ENCODE peak calls at places on chromosomes 1 and 21, in nine cellular contexts. W, O, X, N, Y, K, P, J and L are unnamed samples.

GRCh38 chr1:30038134-30039025 is 685.0 kb downstream of the MATN1 start:
- DNase-seq in W (no peak), O (no peak), X (no peak), N (no peak), Y (peak), K (no peak), P (no peak), J (no peak), L (no peak)

GRCh38 chr21:41361786-41362604 is at the start of gene MX2:
- DNase-seq in W (no peak), O (peak), X (peak), N (no peak), Y (peak), K (peak), P (peak), J (peak), L (peak)

GRCh38 chr1:31855038-31855845 is 39.4 kb upstream of the SPOCD1 start:
- DNase-seq in W (no peak), O (no peak), X (no peak), N (no peak), Y (no peak), K (peak), P (no peak), J (no peak), L (no peak)

GRCh38 chr1:205541161-205541886 is 36.9 kb downstream of the CDK18 start:
- DNase-seq in W (no peak), O (no peak), X (no peak), N (no peak), Y (no peak), K (no peak), P (no peak), J (no peak), L (no peak)

GRCh38 chr1:11499825-11500331 is 20.9 kb downstream of the DISP3 start:
- DNase-seq in W (peak), O (no peak), X (no peak), N (no peak), Y (no peak), K (no peak), P (no peak), J (no peak), L (no peak)

GRCh38 chr1:21245688-21246229 is 44.5 kb downstream of the ECE1 start:
- DNase-seq in W (no peak), O (no peak), X (no peak), N (no peak), Y (no peak), K (no peak), P (no peak), J (no peak), L (no peak)

GRCh38 chr1:12095822-12096263 is 32.7 kb downstream of the TNFRSF8 start:
- DNase-seq in W (no peak), O (peak), X (no peak), N (peak), Y (no peak), K (no peak), P (no peak), J (no peak), L (no peak)

GRCh38 chr1:225875044-225875822 is 6.9 kb downstream of the TMEM63A start:
- DNase-seq in W (peak), O (no peak), X (no peak), N (no peak), Y (peak), K (no peak), P (no peak), J (no peak), L (no peak)

GRCh38 chr1:157774412-157774811 is 2.5 kb downstream of the FCRL2 start:
- DNase-seq in W (no peak), O (no peak), X (no peak), N (no peak), Y (no peak), K (no peak), P (no peak), J (no peak), L (no peak)

GRCh38 chr1:240666548-240667198 is 54.7 kb upstream of the GREM2 start:
- DNase-seq in W (no peak), O (no peak), X (no peak), N (no peak), Y (no peak), K (no peak), P (no peak), J (no peak), L (no peak)

GRCh38 chr1:171664976-171665375 is 12.5 kb upstream of the MYOC start:
- DNase-seq in W (no peak), O (no peak), X (no peak), N (no peak), Y (no peak), K (no peak), P (no peak), J (no peak), L (no peak)

GRCh38 chr1:220300442-220301121 is 28.3 kb upstream of the RAB3GAP2 start:
- DNase-seq in W (peak), O (no peak), X (no peak), N (no peak), Y (peak), K (peak), P (no peak), J (peak), L (no peak)

GRCh38 chr1:98196012-98196411 is 275.2 kb upstream of the DPYD start:
- DNase-seq in W (no peak), O (no peak), X (no peak), N (no peak), Y (no peak), K (no peak), P (no peak), J (no peak), L (no peak)

GRCh38 chr1:150021191-150021688 is 10.7 kb upstream of the OTUD7B start:
- DNase-seq in W (peak), O (no peak), X (no peak), N (no peak), Y (no peak), K (no peak), P (no peak), J (no peak), L (no peak)

GRCh38 chr1:244817415-244817894 is 18.0 kb upstream of the COX20 start:
- DNase-seq in W (no peak), O (no peak), X (no peak), N (no peak), Y (no peak), K (no peak), P (no peak), J (no peak), L (no peak)

GRCh38 chr1:104874044-104874443 is 1124.3 kb downstream of the AMY1C start:
- DNase-seq in W (no peak), O (no peak), X (peak), N (no peak), Y (no peak), K (no peak), P (no peak), J (no peak), L (no peak)

GRCh38 chr1:211752317-211752716 is 76.9 kb upstream of the NEK2 start:
- DNase-seq in W (no peak), O (no peak), X (no peak), N (no peak), Y (no peak), K (no peak), P (no peak), J (no peak), L (no peak)

GRCh38 chr1:67668660-67669059 is 16.3 kb upstream of the GADD45A start:
- DNase-seq in W (no peak), O (no peak), X (no peak), N (no peak), Y (no peak), K (no peak), P (no peak), J (no peak), L (no peak)

GRCh38 chr21:45142469-45142868 is 68.1 kb downstream of the ADARB1 start:
- DNase-seq in W (peak), O (no peak), X (no peak), N (no peak), Y (no peak), K (peak), P (no peak), J (no peak), L (no peak)

GRCh38 chr1:28815533-28815932 is 3.6 kb downstream of the OPRD1 start:
- DNase-seq in W (no peak), O (no peak), X (no peak), N (no peak), Y (no peak), K (no peak), P (no peak), J (no peak), L (no peak)

GRCh38 chr1:241475688-241476087 is 43.9 kb downstream of the FH start:
- DNase-seq in W (no peak), O (no peak), X (no peak), N (no peak), Y (no peak), K (no peak), P (no peak), J (no peak), L (no peak)

GRCh38 chr1:6300342-6301141 is 39.6 kb upstream of the GPR153 start:
- DNase-seq in W (no peak), O (no peak), X (no peak), N (no peak), Y (no peak), K (no peak), P (no peak), J (no peak), L (no peak)

GRCh38 chr1:230109871-230110667 is 43.0 kb downstream of the GALNT2 start:
- DNase-seq in W (peak), O (peak), X (peak), N (no peak), Y (no peak), K (no peak), P (peak), J (no peak), L (peak)

GRCh38 chr1:215793210-215793609 is 226.1 kb downstream of the KCTD3 start:
- DNase-seq in W (no peak), O (no peak), X (no peak), N (peak), Y (no peak), K (peak), P (no peak), J (no peak), L (peak)

GRCh38 chr1:27342391-27342777 is 562 bp downstream of the SYTL1 start:
- DNase-seq in W (no peak), O (peak), X (no peak), N (no peak), Y (no peak), K (no peak), P (no peak), J (no peak), L (no peak)

GRCh38 chr1:21534674-21535378 is 25.6 kb downstream of the ALPL start:
- DNase-seq in W (peak), O (peak), X (no peak), N (peak), Y (no peak), K (peak), P (no peak), J (no peak), L (peak)

GRCh38 chr1:235067396-235068154 is 61.1 kb downstream of the TOMM20 start:
- DNase-seq in W (peak), O (no peak), X (no peak), N (peak), Y (peak), K (peak), P (no peak), J (peak), L (no peak)

GRCh38 chr1:202873026-202873425 is 15.9 kb downstream of the RABIF start:
- DNase-seq in W (no peak), O (no peak), X (no peak), N (no peak), Y (no peak), K (no peak), P (no peak), J (no peak), L (no peak)
- TF ChIP-seq CTCF in W (no peak), O (no peak), X (no peak), N (no peak), Y (no peak), K (no peak), P (no peak), J (no peak), L (no peak)

GRCh38 chr1:154873321-154873950 is 3.4 kb upstream of the KCNN3 start:
- DNase-seq in W (no peak), O (no peak), X (no peak), N (no peak), Y (no peak), K (no peak), P (no peak), J (no peak), L (no peak)

GRCh38 chr1:154871374-154871773 is 1.3 kb upstream of the KCNN3 start:
- DNase-seq in W (no peak), O (no peak), X (no peak), N (no peak), Y (no peak), K (no peak), P (no peak), J (no peak), L (no peak)

GRCh38 chr1:154870117-154870571 is at the start of gene KCNN3:
- DNase-seq in W (peak), O (peak), X (peak), N (peak), Y (peak), K (peak), P (peak), J (peak), L (peak)

GRCh38 chr1:154869351-154870116 is 547 bp downstream of the KCNN3 start:
- DNase-seq in W (peak), O (no peak), X (no peak), N (no peak), Y (peak), K (peak), P (no peak), J (peak), L (no peak)

DNA sequence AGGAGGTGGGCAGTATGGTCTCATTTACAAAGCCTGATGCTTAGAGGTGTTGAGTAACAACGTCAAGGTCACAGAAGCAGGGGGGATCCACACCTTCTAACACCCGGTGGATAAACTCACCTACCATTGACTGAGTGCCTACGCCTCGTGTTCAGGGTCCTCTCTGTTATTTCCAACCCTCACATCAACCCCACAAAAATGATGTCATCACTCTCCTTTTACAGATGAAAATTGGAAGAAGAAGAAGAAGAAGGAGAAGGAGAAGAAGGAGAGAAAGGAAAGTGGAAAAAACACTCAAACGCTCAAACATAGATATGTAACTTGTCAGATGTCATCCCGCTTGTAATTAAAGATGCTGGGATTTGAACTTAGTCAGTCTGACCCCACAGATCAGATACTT is 653 bp upstream of the KCNN3 start:
- DNase-seq in W (no peak), O (no peak), X (no peak), N (no peak), Y (no peak), K (no peak), P (no peak), J (no peak), L (no peak)
- H3K4me3 ChIP-seq in W (no peak), O (peak), X (no peak), N (peak), Y (no peak), K (no peak), P (no peak), J (peak), L (no peak)

DNA sequence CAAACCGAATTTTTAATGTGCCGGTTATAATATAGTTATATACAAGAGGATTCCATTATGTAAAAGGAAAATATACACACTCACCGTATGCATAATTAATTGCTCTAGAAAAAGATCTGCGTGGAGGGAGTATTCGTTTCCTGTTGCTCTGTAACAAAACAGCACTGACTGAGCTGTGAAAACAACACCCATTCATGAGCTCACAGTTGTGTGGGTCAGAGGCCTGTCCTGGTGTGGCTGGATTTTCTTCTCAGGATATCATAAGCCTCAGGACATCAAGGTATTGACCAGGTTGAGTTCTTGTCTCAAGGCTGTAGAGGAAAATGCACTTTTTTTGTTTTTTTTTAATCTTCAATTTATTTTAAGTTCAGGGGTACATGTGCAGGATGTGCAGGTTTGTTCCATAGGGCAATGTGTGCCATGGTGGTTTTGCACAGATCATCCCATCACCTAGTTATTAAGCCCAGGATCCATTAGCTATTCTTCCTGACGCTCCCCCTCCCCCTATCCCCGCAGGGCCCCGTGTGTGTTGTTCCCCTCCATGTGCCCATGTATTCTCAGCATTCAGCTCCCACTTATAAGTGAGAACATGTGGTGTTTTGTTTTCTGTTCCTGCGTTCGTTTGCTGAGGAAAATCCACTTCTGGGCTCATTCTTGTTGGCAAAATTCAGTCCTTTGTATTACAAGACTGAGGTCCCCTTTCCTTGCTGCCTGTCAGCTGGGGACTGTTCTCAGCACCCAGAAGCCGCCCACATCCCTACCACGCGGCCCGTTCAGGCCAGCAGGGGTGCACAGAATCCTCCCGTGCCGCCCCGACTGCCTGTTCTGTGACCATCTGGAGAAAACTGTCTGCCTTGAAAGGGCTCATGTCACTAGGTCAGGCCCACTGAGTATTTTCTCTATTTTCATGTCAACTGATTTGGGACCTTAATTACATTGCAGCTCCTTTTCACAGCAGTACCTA is 87.4 kb upstream of the ERRFI1 start:
- DNase-seq in W (no peak), O (no peak), X (no peak), N (no peak), Y (no peak), K (no peak), P (no peak), J (no peak), L (no peak)
- TF ChIP-seq CTCF in W (no peak), O (no peak), X (no peak), N (no peak), Y (no peak), K (no peak), P (no peak), J (no peak), L (no peak)

DNA sequence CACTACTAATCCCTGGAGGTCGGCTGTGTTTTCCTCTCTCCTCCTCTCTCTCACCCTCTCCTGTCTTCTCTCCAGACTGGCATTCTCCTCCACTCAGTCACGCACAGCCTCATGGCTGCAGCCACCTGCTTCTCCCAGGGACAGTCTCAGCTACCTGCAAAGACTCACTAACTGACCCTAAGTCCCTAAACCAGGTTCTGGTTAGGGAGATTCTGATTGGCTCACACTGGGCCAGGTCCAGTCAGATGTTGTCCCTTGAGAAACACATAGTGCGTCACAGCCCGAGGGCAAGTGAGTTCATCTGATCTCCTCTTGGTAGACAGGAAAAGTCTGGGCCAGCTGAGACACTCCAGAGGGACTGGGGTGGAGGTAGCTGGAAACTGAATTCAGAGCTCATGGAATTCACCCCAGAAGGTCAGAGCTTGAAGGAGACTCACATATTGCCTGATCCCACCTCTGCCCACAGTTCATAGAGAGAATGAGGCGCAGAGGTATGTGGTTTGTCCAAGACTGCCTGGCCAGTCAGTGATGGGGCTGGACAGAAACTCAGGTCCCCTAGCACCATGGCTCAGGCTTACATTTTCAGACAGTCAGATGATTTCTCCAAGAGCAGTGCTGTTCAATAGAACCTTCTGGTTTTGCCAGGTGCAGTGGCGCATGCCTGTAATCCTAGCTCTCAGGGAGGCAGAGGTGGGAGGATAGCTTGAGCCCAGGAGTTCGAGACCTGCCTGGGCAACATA is 40.4 kb upstream of the RPL11 start:
- DNase-seq in W (peak), O (no peak), X (no peak), N (peak), Y (no peak), K (no peak), P (no peak), J (peak), L (no peak)
- H3K4me3 ChIP-seq in W (no peak), O (peak), X (no peak), N (no peak), Y (no peak), K (no peak), P (no peak), J (no peak), L (no peak)

DNA sequence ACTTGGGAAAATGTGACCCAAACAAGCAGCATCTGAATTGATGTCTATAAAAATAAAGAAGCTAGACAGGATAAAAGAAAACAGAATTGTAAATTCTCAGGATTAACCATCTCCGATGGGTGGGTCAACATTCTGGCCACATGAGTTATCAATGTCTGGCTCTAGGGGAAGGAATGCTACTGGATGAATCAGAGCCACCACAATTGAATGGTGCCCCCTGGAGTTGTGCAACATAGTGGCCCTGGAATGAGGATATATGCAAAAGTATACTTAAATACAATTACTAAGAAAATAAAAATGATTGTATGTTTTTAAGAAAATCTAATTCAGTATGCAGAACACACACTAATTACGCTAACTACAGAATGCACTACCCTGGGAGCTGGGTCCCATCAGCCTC is 185.6 kb downstream of the TGFBR3 start:
- DNase-seq in W (no peak), O (no peak), X (no peak), N (no peak), Y (no peak), K (peak), P (no peak), J (no peak), L (no peak)
- TF ChIP-seq CTCF in W (no peak), O (no peak), X (no peak), N (no peak), Y (no peak), K (peak), P (no peak), J (no peak), L (no peak)

DNA sequence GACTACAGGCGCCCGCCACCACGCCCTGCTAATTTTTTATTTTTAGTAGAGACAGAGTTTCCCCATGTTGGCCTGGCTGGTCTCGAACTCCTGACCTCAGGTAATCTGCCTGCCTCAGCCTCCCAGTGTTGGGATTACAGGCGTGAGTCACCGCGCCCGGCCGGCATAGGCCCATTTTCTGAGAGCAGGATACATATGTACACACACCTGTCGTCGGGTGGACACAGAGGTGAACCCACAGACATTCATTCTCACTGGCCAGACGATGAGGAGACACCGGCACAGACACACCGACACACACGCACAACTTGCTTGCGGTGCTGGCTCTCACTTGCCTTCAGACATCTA is 664 bp downstream of the PTCH2 start:
- DNase-seq in W (no peak), O (no peak), X (no peak), N (no peak), Y (no peak), K (no peak), P (no peak), J (no peak), L (no peak)
- H3K4me3 ChIP-seq in W (no peak), O (no peak), X (no peak), N (peak), Y (no peak), K (peak), P (no peak), J (peak), L (no peak)